ENCODE peak calls at places on chromosomes 11 and 22, in seven cellular contexts. Z, D, P, O, H, J and Q are unnamed samples. For H3K4me1, the result is how much of the 10 kb centered on the place peaks cover.

GRCh38 chr11:66492161-66492865 is 12.1 kb downstream of the DPP3 start:
- DNase-seq in D (no peak), H (no peak), Z (no peak), O (no peak), J (no peak), P (no peak), Q (no peak)

GRCh38 chr11:76975513-76975912 is 58.7 kb upstream of the B3GNT6 start:
- DNase-seq in Z (no peak), P (no peak), O (no peak), D (no peak), J (no peak), H (no peak), Q (no peak)

GRCh38 chr22:38315801-38316339 is 1.4 kb downstream of the CSNK1E start:
- DNase-seq in J (peak), H (no peak), P (no peak), D (no peak), O (peak), Z (no peak), Q (no peak)

GRCh38 chr22:42171946-42172345 is 41.3 kb upstream of the CYP2D6 start:
- DNase-seq in H (no peak), O (no peak), J (no peak), P (no peak), Z (no peak), D (no peak), Q (no peak)

GRCh38 chr11:117618956-117619355 is 178.1 kb downstream of the DSCAML1 start:
- DNase-seq in D (no peak), H (no peak), Z (peak), O (no peak), J (no peak), P (no peak), Q (no peak)

GRCh38 chr11:66694056-66694410 is 16.3 kb upstream of the RBM4B start:
- DNase-seq in Z (no peak), O (no peak), P (no peak), J (no peak), H (no peak), D (peak), Q (no peak)

GRCh38 chr11:8065031-8065430 is 16.0 kb upstream of the TUB start:
- DNase-seq in J (no peak), D (no peak), Z (no peak), O (no peak), P (no peak), H (no peak), Q (no peak)

GRCh38 chr11:66429983-66430602 is 8.6 kb downstream of the MRPL11 start:
- DNase-seq in O (peak), H (peak), P (peak), J (no peak), D (peak), Z (peak), Q (peak)

GRCh38 chr11:6357222-6357621 is 33.1 kb upstream of the SMPD1 start:
- DNase-seq in H (peak), J (peak), Z (no peak), O (no peak), P (peak), D (no peak), Q (no peak)

GRCh38 chr11:74438681-74439080 is 28.7 kb downstream of the KCNE3 start:
- DNase-seq in Z (no peak), P (no peak), J (no peak), H (no peak), O (no peak), D (no peak), Q (no peak)

GRCh38 chr22:32649515-32650200 is 151.8 kb upstream of the TIMP3 start:
- DNase-seq in P (peak), Z (no peak), D (no peak), H (peak), O (no peak), J (no peak), Q (no peak)

GRCh38 chr11:2535673-2536439 is 91.0 kb downstream of the KCNQ1 start:
- DNase-seq in D (no peak), H (no peak), J (no peak), O (no peak), Z (no peak), P (no peak), Q (no peak)

GRCh38 chr11:1480555-1481482 is 5.8 kb downstream of the MOB2 start:
- DNase-seq in O (no peak), D (no peak), P (no peak), J (no peak), Z (no peak), H (peak), Q (no peak)

GRCh38 chr11:104394508-104394907 is 230.6 kb upstream of the PDGFD start:
- DNase-seq in P (no peak), O (no peak), D (no peak), H (no peak), Z (no peak), J (no peak), Q (no peak)

GRCh38 chr22:29479417-29480261 is at the start of gene NEFH:
- DNase-seq in J (no peak), Z (peak), O (no peak), P (no peak), D (peak), H (no peak), Q (no peak)

GRCh38 chr22:26942301-26942927 is 285.0 kb downstream of the MIAT start:
- DNase-seq in P (no peak), D (no peak), J (no peak), H (no peak), O (no peak), Z (peak), Q (no peak)

GRCh38 chr22:28728621-28729313 is 12.9 kb downstream of the CHEK2 start:
- DNase-seq in O (no peak), H (no peak), Z (no peak), D (no peak), P (no peak), J (no peak), Q (no peak)

GRCh38 chr22:26065847-26066246 is 103.4 kb upstream of the SEZ6L start:
- DNase-seq in P (no peak), Z (no peak), J (peak), H (no peak), D (no peak), O (no peak), Q (no peak)

GRCh38 chr11:12901874-12902481 is 107.1 kb upstream of the RASSF10 start:
- DNase-seq in D (no peak), J (no peak), P (peak), O (no peak), H (no peak), Z (no peak), Q (no peak)

GRCh38 chr11:69510471-69511357 is 29.3 kb downstream of the LINC01488 start:
- DNase-seq in J (peak), H (no peak), P (peak), Z (no peak), D (no peak), O (no peak), Q (no peak)

GRCh38 chr11:120940297-120940847 is 83.5 kb upstream of the TBCEL start:
- DNase-seq in P (peak), H (no peak), O (no peak), D (no peak), Z (no peak), J (no peak), Q (no peak)

GRCh38 chr11:106503901-106504300 is 426.4 kb downstream of the AASDHPPT start:
- DNase-seq in P (no peak), Z (peak), H (no peak), D (no peak), J (no peak), O (no peak), Q (no peak)

GRCh38 chr11:29518389-29519174 is 498.2 kb downstream of the KCNA4 start:
- DNase-seq in Z (no peak), H (no peak), P (no peak), J (peak), O (peak), D (no peak), Q (peak)

GRCh38 chr11:68446046-68446725 is 14.4 kb upstream of the PPP6R3 start:
- DNase-seq in P (no peak), O (no peak), J (no peak), D (no peak), Z (peak), H (no peak), Q (no peak)

GRCh38 chr22:44887941-44888366 is 121.9 kb downstream of the PHF21B start:
- DNase-seq in J (no peak), O (no peak), H (no peak), D (no peak), P (no peak), Z (peak), Q (no peak)

GRCh38 chr22:26460202-26460601 is 23.4 kb downstream of the HPS4 start:
- DNase-seq in P (no peak), O (no peak), H (no peak), J (peak), D (no peak), Z (no peak), Q (no peak)

GRCh38 chr11:199004-199581 is 6.2 kb downstream of the SCGB1C1 start:
- DNase-seq in H (no peak), Z (no peak), J (no peak), O (no peak), P (no peak), D (no peak), Q (no peak)
- H3K4me1 ChIP-seq in H (under half), Z (under half), J (under half), O (under half), P (under half), D (under half), Q (under half)

DNA sequence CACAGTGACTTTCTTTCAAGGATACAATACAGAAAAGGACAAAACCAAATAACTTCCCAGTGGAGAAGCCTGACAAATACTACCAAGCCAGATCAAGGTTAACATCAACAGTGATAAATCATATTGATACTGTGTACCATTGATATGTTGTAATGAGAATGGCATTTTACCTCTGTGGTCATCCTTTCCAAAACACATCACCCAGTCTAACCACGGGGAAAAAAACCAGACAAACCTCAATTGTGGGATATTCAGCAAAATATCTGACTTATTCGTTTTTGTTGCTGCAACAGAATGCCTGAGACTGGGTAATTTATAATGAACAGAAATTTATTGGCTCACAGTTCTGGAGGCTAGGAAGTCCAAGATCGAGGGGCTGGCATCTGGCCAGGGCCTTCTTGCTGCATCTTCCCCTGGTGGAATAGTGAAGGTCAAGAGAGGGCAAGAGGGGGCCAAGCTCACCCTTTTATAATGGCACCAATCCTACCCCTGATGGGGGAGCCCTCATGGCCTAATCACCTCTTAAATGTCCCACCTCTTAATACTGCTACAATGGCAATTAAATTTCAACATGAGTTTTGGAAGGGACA is 66.1 kb downstream of the FAM76B start:
- DNase-seq in H (no peak), D (no peak), Z (no peak), O (no peak), P (no peak), J (no peak), Q (no peak)
- H3K4me1 ChIP-seq in H (under half), D (under half), Z (under half), O (under half), P (under half), J (under half), Q (under half)

GRCh38 chr11:64894070-64894811 is 15.8 kb upstream of the EHD1 start:
- DNase-seq in P (peak), Z (peak), O (peak), H (peak), D (peak), J (no peak), Q (peak)

GRCh38 chr11:64892411-64892831 is 14.0 kb upstream of the EHD1 start:
- DNase-seq in Z (no peak), P (no peak), H (no peak), D (no peak), J (no peak), O (no peak), Q (no peak)

GRCh38 chr11:64894812-64895452 is 16.5 kb upstream of the EHD1 start:
- DNase-seq in J (no peak), P (no peak), O (no peak), Z (no peak), D (no peak), H (no peak), Q (no peak)

GRCh38 chr11:64892838-64893193 is 14.4 kb upstream of the EHD1 start:
- DNase-seq in Z (no peak), P (no peak), H (no peak), O (no peak), D (no peak), J (no peak), Q (no peak)

DNA sequence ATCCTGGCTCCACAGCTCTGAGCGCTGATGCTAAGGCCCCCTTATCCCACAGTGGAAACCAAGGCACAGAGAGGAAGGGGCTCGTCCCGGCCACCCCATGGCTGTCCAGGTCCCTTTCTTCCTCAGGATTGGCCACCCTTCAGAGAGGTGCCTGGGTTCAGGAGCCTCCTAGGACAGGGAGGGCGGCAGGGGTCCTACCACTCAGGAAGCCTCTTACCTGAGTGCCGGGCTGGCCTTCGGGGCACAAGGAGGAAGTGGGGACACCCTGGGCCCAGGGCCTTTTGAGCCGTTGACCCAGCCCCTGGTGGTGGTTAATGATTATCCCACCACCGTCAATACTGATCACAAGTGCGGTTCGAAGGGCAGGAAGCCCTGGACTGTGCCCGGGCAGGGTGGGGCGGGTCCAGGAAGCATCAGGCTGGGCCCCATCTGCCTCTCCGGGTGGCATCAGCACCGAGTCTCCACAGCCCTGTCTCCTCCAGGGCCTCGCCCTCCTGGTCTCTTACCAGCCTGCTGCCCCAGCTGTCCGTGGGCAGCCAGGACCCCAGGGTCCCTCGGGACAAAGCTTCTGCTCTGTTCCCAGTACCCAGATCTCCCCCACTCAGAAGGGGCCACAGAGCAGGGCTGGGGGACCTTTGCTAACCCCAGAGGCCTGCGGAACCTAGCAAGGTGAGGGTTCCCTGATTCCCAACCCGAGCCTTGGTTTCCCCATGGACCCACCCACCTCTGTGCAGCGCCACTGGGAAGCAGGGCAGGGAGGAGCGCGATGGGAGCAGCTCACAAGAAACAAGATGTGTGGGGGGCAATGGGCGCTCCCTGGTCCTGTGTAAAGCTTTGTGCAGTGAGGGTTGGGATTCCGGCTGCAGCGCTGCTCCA is 15.0 kb upstream of the EHD1 start:
- DNase-seq in P (no peak), O (no peak), D (no peak), J (no peak), H (no peak), Z (no peak), Q (no peak)
- H3K4me1 ChIP-seq in P (under half), O (under half), D (under half), J (under half), H (under half), Z (under half), Q (under half)

GRCh38 chr11:111730031-111730430 is 36.2 kb downstream of the PPP2R1B start:
- DNase-seq in Z (no peak), D (no peak), O (no peak), P (no peak), J (no peak), H (no peak), Q (no peak)

GRCh38 chr11:111730871-111731591 is 35.2 kb downstream of the PPP2R1B start:
- DNase-seq in D (no peak), J (no peak), O (no peak), Z (peak), P (no peak), H (no peak), Q (no peak)

GRCh38 chr11:111731839-111732238 is 34.4 kb downstream of the PPP2R1B start:
- DNase-seq in O (no peak), H (no peak), J (no peak), Z (no peak), D (no peak), P (no peak), Q (no peak)

GRCh38 chr11:111727431-111727830 is 38.8 kb downstream of the PPP2R1B start:
- DNase-seq in Z (no peak), D (no peak), P (no peak), O (no peak), J (no peak), H (no peak), Q (no peak)

GRCh38 chr11:111729441-111729840 is 36.7 kb downstream of the PPP2R1B start:
- DNase-seq in J (no peak), Z (no peak), D (no peak), H (no peak), O (no peak), P (peak), Q (no peak)
- H3K4me1 ChIP-seq in J (under half), Z (under half), D (under half), H (under half), O (under half), P (under half), Q (under half)

DNA sequence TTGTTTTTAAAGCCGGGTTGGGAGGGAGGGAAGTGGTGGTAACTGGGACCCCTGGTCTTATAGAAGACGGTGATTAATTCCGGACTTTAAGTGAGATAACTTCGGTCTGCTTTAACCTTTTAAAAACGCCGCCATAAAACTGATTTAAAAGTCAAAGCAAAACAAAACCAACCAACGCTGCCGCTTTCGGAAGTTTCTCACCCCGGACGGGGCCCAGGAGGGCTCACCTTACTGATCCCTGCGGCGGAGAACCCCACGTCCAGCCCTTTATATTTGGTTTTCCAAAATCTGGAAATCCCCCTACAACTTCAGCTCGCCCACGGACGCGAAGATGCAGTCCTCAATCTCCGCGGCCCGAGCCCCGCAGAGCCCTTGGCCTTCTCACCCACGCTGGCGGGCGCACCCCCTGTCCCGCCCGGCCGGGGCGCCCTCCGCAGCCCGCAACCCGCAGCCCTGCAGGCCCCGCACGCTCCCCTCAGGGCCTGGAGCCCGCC is 405 bp downstream of the USP28 start:
- DNase-seq in P (peak), H (no peak), O (peak), J (no peak), D (no peak), Z (peak), Q (no peak)
- H3K4me1 ChIP-seq in P (under half), H (under half), O (under half), J (under half), D (under half), Z (under half), Q (under half)

DNA sequence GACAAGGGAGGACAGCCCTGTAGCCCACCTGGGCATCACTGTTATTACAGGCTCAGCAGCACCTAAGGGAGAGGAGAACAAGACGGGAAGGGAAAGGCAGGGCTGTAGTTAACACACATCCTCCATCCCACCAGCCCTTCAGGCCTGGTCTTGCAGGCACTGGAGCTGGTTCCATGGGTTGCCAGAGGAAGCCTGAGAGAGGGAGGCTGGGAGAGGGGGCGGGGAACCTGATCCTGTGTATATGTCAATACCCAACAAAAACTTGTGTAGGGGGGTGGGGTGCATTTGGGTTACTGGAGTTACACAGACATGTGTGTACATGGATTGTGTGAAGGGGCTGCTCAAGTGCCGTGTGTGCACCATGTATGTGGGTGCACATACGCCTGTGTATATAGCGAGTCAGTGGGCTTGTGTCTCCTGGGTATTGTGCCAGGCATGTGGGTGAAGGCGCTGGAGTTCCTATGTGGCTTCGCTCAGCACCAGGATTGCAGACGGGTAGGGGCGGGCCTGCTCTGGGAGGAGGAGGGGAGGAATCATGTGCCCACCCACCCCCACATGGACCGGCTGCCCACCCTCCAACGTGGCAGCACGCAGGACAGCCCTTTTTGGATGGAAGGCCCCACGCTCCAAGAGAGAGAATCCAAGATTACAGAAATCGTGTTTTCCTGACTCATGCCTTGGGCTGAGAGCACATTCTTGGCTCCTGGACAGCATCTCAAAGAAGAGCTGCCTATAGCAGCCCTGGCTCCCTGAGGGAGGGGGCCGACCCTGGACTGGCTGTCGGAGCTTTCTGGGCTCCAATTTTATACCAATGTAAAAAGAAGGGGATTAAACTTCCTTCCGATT is 4.2 kb upstream of the SERPINH1 start:
- DNase-seq in Z (no peak), O (no peak), H (peak), D (peak), P (peak), J (peak), Q (no peak)
- H3K4me1 ChIP-seq in Z (under half), O (under half), H (under half), D (under half), P (half or more), J (under half), Q (under half)

GRCh38 chr11:36454991-36455611 is 55.0 kb downstream of the TRAF6 start:
- DNase-seq in H (peak), Z (no peak), J (no peak), P (no peak), D (no peak), O (no peak), Q (peak)

GRCh38 chr11:36455658-36456111 is 54.4 kb downstream of the TRAF6 start:
- DNase-seq in D (peak), O (no peak), J (peak), H (peak), Z (peak), P (peak), Q (peak)

GRCh38 chr11:36453678-36454077 is 56.4 kb downstream of the TRAF6 start:
- DNase-seq in H (no peak), O (no peak), J (peak), P (peak), D (no peak), Z (no peak), Q (no peak)

GRCh38 chr11:36452987-36453386 is 57.1 kb downstream of the TRAF6 start:
- DNase-seq in J (no peak), H (no peak), D (no peak), P (no peak), O (no peak), Z (no peak), Q (no peak)

GRCh38 chr11:36454551-36454950 is 55.5 kb downstream of the TRAF6 start:
- DNase-seq in J (no peak), H (no peak), P (no peak), D (no peak), Z (no peak), O (no peak), Q (no peak)
- H3K4me1 ChIP-seq in J (under half), H (under half), P (under half), D (under half), Z (under half), O (under half), Q (under half)

GRCh38 chr11:351411-351810 is 17.9 kb upstream of the B4GALNT4 start:
- DNase-seq in O (no peak), P (no peak), J (no peak), D (no peak), H (peak), Z (no peak), Q (no peak)
- H3K4me1 ChIP-seq in O (under half), P (under half), J (under half), D (under half), H (under half), Z (under half), Q (under half)